ENCODE peak calls at places on chromosomes 2 and 18, in eight cellular contexts. D is ELR; J is NT2/D1; R is tibial nerve; N is cardiac septum; W is activated T-helper 9 cell treated with anti-CD3 and anti-CD28 coated beads, Interleukin-2, amount 50 U/mL, for 16 hours; Y is H1; P is HEK293T. U is an unnamed sample.

GRCh38 chr2:146374505-146374904 is 1470.3 kb upstream of the ACVR2A start:
- DNase-seq in D (peak), J (no peak), R (no peak), N (no peak), W (no peak), Y (no peak), P (no peak), U (no peak)

GRCh38 chr18:69820538-69820937 is 127.1 kb downstream of the CD226 start:
- DNase-seq in D (no peak), J (no peak), R (no peak), N (no peak), W (no peak), Y (no peak), P (no peak), U (no peak)

GRCh38 chr2:214837466-214837865 is 28.0 kb upstream of the BARD1 start:
- DNase-seq in D (no peak), J (peak), R (no peak), N (no peak), W (no peak), Y (no peak), P (no peak), U (no peak)

GRCh38 chr2:229974271-229974670 is 52.0 kb downstream of the FBXO36 start:
- DNase-seq in D (peak), J (no peak), R (peak), N (no peak), W (no peak), Y (no peak), P (no peak), U (no peak)

GRCh38 chr18:51621103-51621969 is 423.9 kb upstream of the MEX3C start:
- DNase-seq in D (peak), J (peak), R (peak), N (no peak), W (no peak), Y (peak), P (peak), U (peak)

GRCh38 chr18:23745366-23745765 is 56.1 kb downstream of the LAMA3 start:
- DNase-seq in D (no peak), J (no peak), R (no peak), N (no peak), W (no peak), Y (no peak), P (no peak), U (no peak)

GRCh38 chr18:62399781-62400308 is 74.7 kb downstream of the TNFRSF11A start:
- DNase-seq in D (peak), J (peak), R (no peak), N (no peak), W (no peak), Y (no peak), P (peak), U (no peak)

GRCh38 chr2:50951416-50951815 is 80.5 kb downstream of the NRXN1 start:
- DNase-seq in D (no peak), J (no peak), R (no peak), N (no peak), W (no peak), Y (no peak), P (no peak), U (no peak)

GRCh38 chr18:48543228-48543627 is 4.4 kb downstream of the CTIF start:
- DNase-seq in D (peak), J (no peak), R (no peak), N (peak), W (no peak), Y (no peak), P (no peak), U (no peak)

GRCh38 chr18:61870151-61870550 is 22.7 kb downstream of the RNF152 start:
- DNase-seq in D (peak), J (no peak), R (no peak), N (no peak), W (no peak), Y (no peak), P (no peak), U (no peak)

GRCh38 chr2:99700482-99701398 is 210.9 kb upstream of the REV1 start:
- DNase-seq in D (no peak), J (no peak), R (no peak), N (no peak), W (no peak), Y (no peak), P (no peak), U (no peak)

GRCh38 chr18:50218432-50219197 is 23.7 kb upstream of the MYO5B start:
- DNase-seq in D (peak), J (no peak), R (no peak), N (no peak), W (no peak), Y (no peak), P (peak), U (no peak)

GRCh38 chr2:128635361-128635900 is 316.8 kb upstream of the HS6ST1 start:
- DNase-seq in D (no peak), J (no peak), R (no peak), N (peak), W (no peak), Y (no peak), P (no peak), U (no peak)

GRCh38 chr2:1954061-1954460 is 209.7 kb upstream of the PXDN start:
- DNase-seq in D (no peak), J (no peak), R (no peak), N (no peak), W (no peak), Y (no peak), P (no peak), U (no peak)

GRCh38 chr2:240930096-240930630 is 24.0 kb downstream of the CROCC2 start:
- DNase-seq in D (no peak), J (no peak), R (peak), N (peak), W (no peak), Y (no peak), P (no peak), U (no peak)

GRCh38 chr2:74014813-74015212 is 30.1 kb downstream of the TET3 start:
- DNase-seq in D (no peak), J (no peak), R (no peak), N (no peak), W (no peak), Y (no peak), P (no peak), U (no peak)

GRCh38 chr2:99279969-99280695 is 20.9 kb downstream of the LYG1 start:
- DNase-seq in D (no peak), J (no peak), R (no peak), N (no peak), W (no peak), Y (no peak), P (no peak), U (no peak)

GRCh38 chr2:178530625-178531142 is 50.4 kb downstream of the PLEKHA3 start:
- DNase-seq in D (no peak), J (no peak), R (no peak), N (no peak), W (peak), Y (no peak), P (no peak), U (no peak)

GRCh38 chr18:38301621-38302020 is 736.0 kb upstream of the CELF4 start:
- DNase-seq in D (no peak), J (no peak), R (no peak), N (no peak), W (no peak), Y (no peak), P (no peak), U (no peak)

GRCh38 chr18:35444636-35445035 is 53.1 kb downstream of the INO80C start:
- DNase-seq in D (no peak), J (no peak), R (no peak), N (no peak), W (no peak), Y (no peak), P (no peak), U (no peak)

GRCh38 chr18:23341383-23341782 is 111.7 kb upstream of the RIOK3 start:
- DNase-seq in D (no peak), J (no peak), R (no peak), N (no peak), W (no peak), Y (no peak), P (no peak), U (no peak)

GRCh38 chr2:20494246-20494645 is 47.4 kb downstream of the RHOB start:
- DNase-seq in D (peak), J (no peak), R (no peak), N (no peak), W (no peak), Y (no peak), P (no peak), U (no peak)

GRCh38 chr2:94759211-94759610 is 112.0 kb upstream of the TEKT4 start:
- DNase-seq in D (peak), J (peak), R (no peak), N (no peak), W (no peak), Y (no peak), P (peak), U (no peak)

GRCh38 chr2:86238354-86238753 is 39.1 kb downstream of the MRPL35 start:
- DNase-seq in D (no peak), J (no peak), R (no peak), N (no peak), W (peak), Y (no peak), P (no peak), U (no peak)

GRCh38 chr2:7613831-7614230 is 696.6 kb downstream of the RNF144A start:
- DNase-seq in D (no peak), J (no peak), R (no peak), N (no peak), W (no peak), Y (no peak), P (no peak), U (no peak)

GRCh38 chr18:59921384-59921891 is 21.6 kb downstream of the PMAIP1 start:
- DNase-seq in D (no peak), J (no peak), R (no peak), N (no peak), W (peak), Y (no peak), P (no peak), U (no peak)

GRCh38 chr2:30741576-30741975 is 65.7 kb downstream of the CAPN13 start:
- DNase-seq in D (no peak), J (no peak), R (no peak), N (no peak), W (no peak), Y (no peak), P (no peak), U (no peak)

GRCh38 chr2:101991731-101992145 is at the start of gene IL1R2:
- DNase-seq in D (no peak), J (no peak), R (no peak), N (peak), W (no peak), Y (no peak), P (no peak), U (no peak)

GRCh38 chr2:219645631-219646527 is 18.4 kb downstream of the SLC4A3 start:
- DNase-seq in D (peak), J (peak), R (no peak), N (peak), W (no peak), Y (no peak), P (no peak), U (no peak)

GRCh38 chr2:20100711-20101110 is 49.3 kb upstream of the LAPTM4A start:
- DNase-seq in D (no peak), J (no peak), R (no peak), N (no peak), W (no peak), Y (no peak), P (no peak), U (no peak)

GRCh38 chr18:2518473-2518872 is 52.8 kb downstream of the METTL4 start:
- DNase-seq in D (no peak), J (no peak), R (no peak), N (no peak), W (no peak), Y (no peak), P (no peak), U (no peak)

GRCh38 chr2:100235098-100235497 is 87.2 kb downstream of the LONRF2 start:
- DNase-seq in D (no peak), J (no peak), R (no peak), N (peak), W (no peak), Y (no peak), P (no peak), U (no peak)

GRCh38 chr18:40357536-40357935 is 1597.5 kb upstream of the PIK3C3 start:
- DNase-seq in D (no peak), J (no peak), R (no peak), N (no peak), W (no peak), Y (no peak), P (no peak), U (no peak)

GRCh38 chr2:188845692-188846091 is 128.5 kb upstream of the COL3A1 start:
- DNase-seq in D (no peak), J (no peak), R (no peak), N (no peak), W (no peak), Y (no peak), P (no peak), U (no peak)

GRCh38 chr2:119427756-119428155 is 3.9 kb upstream of the TMEM37 start:
- DNase-seq in D (no peak), J (no peak), R (no peak), N (no peak), W (no peak), Y (no peak), P (no peak), U (no peak)

GRCh38 chr2:113797237-113797636 is 40.8 kb upstream of the SLC35F5 start:
- DNase-seq in D (no peak), J (no peak), R (no peak), N (no peak), W (no peak), Y (no peak), P (no peak), U (no peak)

GRCh38 chr2:117771969-117772630 is 42.4 kb upstream of the DDX18 start:
- DNase-seq in D (peak), J (no peak), R (no peak), N (no peak), W (no peak), Y (no peak), P (no peak), U (no peak)